ENCODE peak calls at places on chromosomes 3 and 15, in ten cellular contexts. G is activated T-cell treated with anti-CD3 and anti-CD28 coated beads for 24 hours; B is mucosa of gallbladder; V is NCI-H187 treated with DMSO at 0.1 percent for 48 hours; L is 8988T; W is activated CD4-positive, alpha-beta T cell treated with anti-CD3 and anti-CD28 coated beads, Interleukin-2, amount 50 U/mL, for 24 hours; U is HS-27A; P is NCI-H1930; E is ecto neural progenitor cell; F is hepatocyte. O is an unnamed sample.

GRCh38 chr3:129485681-129486056 is 42.8 kb upstream of the RHO start:
- DNase-seq in L (no peak), E (peak), F (no peak), P (no peak), U (no peak), B (peak), V (no peak), W (no peak), G (no peak), O (peak)

GRCh38 chr3:173747427-173747826 is 349.9 kb downstream of the NLGN1 start:
- DNase-seq in V (no peak), L (no peak), U (no peak), B (no peak), W (no peak), G (no peak), P (no peak), E (no peak), F (no peak), O (peak)

GRCh38 chr3:9101286-9101685 is 138.0 kb upstream of the RAD18 start:
- DNase-seq in U (no peak), P (no peak), V (no peak), F (no peak), W (no peak), B (no peak), E (peak), L (no peak), G (no peak), O (peak)

GRCh38 chr15:54659668-54660067 is 537.1 kb downstream of the RSL24D1 start:
- DNase-seq in L (no peak), B (no peak), W (no peak), U (no peak), G (no peak), V (no peak), P (no peak), F (no peak), E (no peak), O (no peak)

GRCh38 chr3:188583476-188584161 is 429.7 kb downstream of the LPP start:
- DNase-seq in G (peak), V (no peak), E (no peak), F (peak), L (no peak), B (no peak), W (no peak), P (no peak), U (no peak), O (peak)

GRCh38 chr3:60755094-60755493 is 496.2 kb downstream of the FHIT start:
- DNase-seq in U (no peak), G (no peak), F (no peak), P (no peak), B (no peak), L (peak), E (peak), V (no peak), W (no peak), O (no peak)

GRCh38 chr3:39139442-39139841 is 13.9 kb downstream of the CSRNP1 start:
- DNase-seq in L (no peak), F (no peak), W (no peak), B (no peak), E (no peak), U (no peak), P (no peak), G (no peak), V (no peak), O (no peak)

GRCh38 chr15:40436116-40436891 is 4.4 kb upstream of the BAHD1 start:
- DNase-seq in B (no peak), L (no peak), E (peak), W (no peak), P (no peak), G (no peak), V (no peak), U (no peak), F (peak), O (no peak)

GRCh38 chr3:171168086-171168485 is 141.6 kb upstream of the SLC2A2 start:
- DNase-seq in B (peak), U (no peak), G (no peak), W (no peak), F (peak), V (no peak), L (peak), P (no peak), E (no peak), O (peak)

GRCh38 chr15:40352221-40352901 is 1.5 kb downstream of the PHGR1 start:
- DNase-seq in F (no peak), B (no peak), P (no peak), L (no peak), V (no peak), W (no peak), U (no peak), E (no peak), G (no peak), O (no peak)

GRCh38 chr3:70108072-70108471 is 108.5 kb downstream of the SAMMSON start:
- DNase-seq in G (no peak), F (peak), P (no peak), W (no peak), V (no peak), L (no peak), U (no peak), E (peak), B (no peak), O (peak)

GRCh38 chr3:4823986-4824947 is 155.0 kb upstream of the BHLHE40 start:
- DNase-seq in W (no peak), B (no peak), G (no peak), F (no peak), V (no peak), U (no peak), L (no peak), E (no peak), P (no peak), O (no peak)

GRCh38 chr15:89486726-89487050 is 9.7 kb downstream of the RHCG start:
- DNase-seq in W (peak), B (no peak), F (no peak), L (no peak), U (no peak), V (no peak), G (peak), E (no peak), P (no peak), O (no peak)

GRCh38 chr3:71542548-71543370 is 40.8 kb downstream of the FOXP1 start:
- DNase-seq in E (peak), U (no peak), G (no peak), W (no peak), L (peak), V (peak), F (peak), B (peak), P (no peak), O (peak)

GRCh38 chr15:98226149-98226548 is 265.6 kb downstream of the ARRDC4 start:
- DNase-seq in P (no peak), F (no peak), V (no peak), W (no peak), L (no peak), B (no peak), E (no peak), G (no peak), U (no peak), O (no peak)

GRCh38 chr3:41854956-41855355 is 106.9 kb downstream of the ULK4 start:
- DNase-seq in F (no peak), P (no peak), V (no peak), E (no peak), U (no peak), B (no peak), W (no peak), L (no peak), G (no peak), O (no peak)

GRCh38 chr3:141261472-141262171 is 30.0 kb downstream of the PXYLP1 start:
- DNase-seq in B (no peak), G (no peak), W (no peak), F (no peak), L (no peak), U (no peak), E (no peak), V (no peak), P (no peak), O (no peak)

GRCh38 chr3:69282191-69282590 is 103.7 kb downstream of the FRMD4B start:
- DNase-seq in F (no peak), E (no peak), G (peak), L (no peak), B (peak), P (no peak), V (no peak), U (no peak), W (peak), O (no peak)

GRCh38 chr3:155211266-155211665 is 82.2 kb downstream of the STRIT1 start:
- DNase-seq in G (no peak), F (no peak), V (no peak), P (no peak), L (no peak), E (no peak), U (no peak), W (no peak), B (no peak), O (no peak)